ENCODE peak calls at places on chromosomes 12 and 14, in seven cellular contexts. S is SK-N-SH, V is K562, I is HepG2, F is GM12892, K is GM12878, A is H1. G is an unnamed sample.

GRCh38 chr12:685388-685787 is 22.1 kb upstream of the NINJ2 start:
- DNase-seq in I (no peak), F (no peak), K (peak; percentile 88), S (no peak), V (no peak), A (no peak), G (no peak)

GRCh38 chr14:65433646-65434045 is 21.1 kb downstream of the FUT8 start:
- DNase-seq in S (no peak), A (no peak), K (no peak), V (no peak), I (no peak), F (no peak), G (no peak)

GRCh38 chr12:19946549-19946948 is 421.8 kb upstream of the PDE3A start:
- DNase-seq in I (no peak), A (no peak), S (no peak), K (no peak), F (no peak), V (no peak), G (no peak)

GRCh38 chr12:48977290-48978281 is 536 bp upstream of the WNT1 start:
- DNase-seq in F (peak; percentile 89), S (peak; percentile 91), I (peak; percentile 59), V (peak; percentile 79), A (peak; percentile 88), K (no peak), G (no peak)

GRCh38 chr12:4273651-4274395 is at the start of gene CCND2:
- DNase-seq in F (peak; percentile 75), I (no peak), S (peak; percentile 43), A (peak; percentile 84), K (peak; percentile 69), V (peak; percentile 91), G (peak; percentile 71)

GRCh38 chr12:109523071-109523470 is 45.6 kb downstream of the UBE3B start:
- DNase-seq in A (no peak), S (peak; percentile 82), V (no peak), I (no peak), K (no peak), F (no peak), G (no peak)

GRCh38 chr12:28793767-28794166 is 355.3 kb upstream of the FAR2 start:
- DNase-seq in A (no peak), F (no peak), V (no peak), K (no peak), I (no peak), S (no peak), G (no peak)

GRCh38 chr14:77003960-77004710 is 24.4 kb downstream of the IRF2BPL start:
- DNase-seq in V (no peak), F (no peak), S (no peak), K (no peak), I (no peak), A (peak; percentile 45), G (no peak)

GRCh38 chr14:82075566-82075965 is 541.9 kb upstream of the SEL1L start:
- DNase-seq in I (no peak), F (no peak), V (peak; percentile 11), S (no peak), A (peak; percentile 83), K (no peak), G (no peak)

GRCh38 chr12:119772431-119772830 is 104.5 kb downstream of the PRKAB1 start:
- DNase-seq in S (no peak), A (no peak), F (no peak), K (no peak), I (no peak), V (no peak), G (no peak)

GRCh38 chr14:94561656-94562010 is 391 bp downstream of the SERPINA4 start:
- DNase-seq in S (no peak), K (no peak), I (no peak), A (no peak), V (no peak), F (no peak), G (no peak)

GRCh38 chr14:63432228-63432627 is 110.9 kb downstream of the PPP2R5E start:
- DNase-seq in A (no peak), I (no peak), V (no peak), K (no peak), S (no peak), F (no peak), G (no peak)

GRCh38 chr12:57837779-57838562 is 8.6 kb downstream of the CTDSP2 start:
- DNase-seq in K (no peak), I (no peak), F (no peak), V (peak; percentile 32), A (no peak), S (no peak), G (no peak)

GRCh38 chr12:99553461-99553860 is 94.1 kb upstream of the GARIN6 start:
- DNase-seq in F (no peak), I (no peak), A (no peak), V (no peak), K (no peak), S (no peak), G (no peak)

GRCh38 chr12:127567531-127567930 is 699.4 kb upstream of the TMEM132C start:
- DNase-seq in V (no peak), K (no peak), I (no peak), A (no peak), F (no peak), S (no peak), G (no peak)

GRCh38 chr12:100391856-100392255 is 35.0 kb downstream of the SLC17A8 start:
- DNase-seq in V (peak; percentile 10), A (no peak), F (no peak), S (no peak), K (no peak), I (peak; percentile 18), G (no peak)

GRCh38 chr12:88501976-88502938 is 78.0 kb downstream of the KITLG start:
- DNase-seq in S (no peak), F (no peak), V (no peak), A (no peak), K (no peak), I (no peak), G (no peak)

GRCh38 chr14:72217164-72217563 is 284.9 kb downstream of the RGS6 start:
- DNase-seq in F (no peak), K (no peak), V (no peak), S (no peak), I (no peak), A (no peak), G (no peak)

GRCh38 chr12:109513977-109514376 is 36.5 kb downstream of the UBE3B start:
- DNase-seq in A (no peak), K (no peak), F (no peak), S (no peak), V (no peak), I (no peak), G (no peak)

DNA sequence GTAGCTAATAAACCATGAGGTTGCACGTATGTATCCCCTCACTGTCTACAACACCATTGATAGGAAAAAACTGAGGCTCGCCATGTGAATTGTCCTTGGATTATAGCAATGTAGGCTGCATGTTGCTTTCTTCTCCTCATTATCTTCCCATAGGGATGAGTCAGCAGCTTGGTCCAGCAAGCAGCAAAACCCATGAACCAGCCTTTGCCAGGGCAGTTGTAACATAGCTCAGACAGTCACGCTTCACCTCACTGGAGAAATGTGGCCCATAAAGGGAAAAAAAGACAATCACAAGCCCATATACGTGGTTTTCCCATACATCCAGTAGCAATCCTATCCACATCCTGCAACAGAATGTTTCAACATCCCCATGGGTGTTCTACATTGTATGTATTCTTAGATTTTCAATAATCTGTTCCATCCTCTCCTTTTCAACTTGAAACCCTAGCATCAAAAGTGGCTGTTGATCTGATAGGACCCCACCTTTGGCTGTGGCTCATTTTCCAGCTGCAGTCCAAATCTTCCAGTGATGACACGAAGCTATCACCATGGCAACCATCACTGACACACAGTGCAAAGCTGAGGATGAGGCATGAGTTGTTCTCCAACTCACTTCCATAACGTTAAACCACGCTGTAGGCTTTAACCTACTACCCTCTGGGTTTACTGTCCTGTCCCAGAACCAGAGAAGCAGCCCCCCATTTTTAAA is 34.0 kb downstream of the GRIN2B start:
- DNase-seq in V (no peak), K (no peak), F (no peak), S (no peak), A (no peak), I (no peak), G (no peak)
- TF ChIP-seq TAF1 in V (no peak), K (no peak), F (no peak), S (no peak), A (no peak), I (no peak), G (no peak)

GRCh38 chr12:80040075-80040738 is 59.1 kb upstream of the OTOGL start:
- DNase-seq in A (no peak), K (no peak), F (no peak), I (no peak), S (no peak), V (peak; percentile 3), G (no peak)
- TF ChIP-seq TAF1 in A (no peak), K (no peak), F (no peak), I (no peak), S (no peak), V (no peak), G (no peak)

DNA sequence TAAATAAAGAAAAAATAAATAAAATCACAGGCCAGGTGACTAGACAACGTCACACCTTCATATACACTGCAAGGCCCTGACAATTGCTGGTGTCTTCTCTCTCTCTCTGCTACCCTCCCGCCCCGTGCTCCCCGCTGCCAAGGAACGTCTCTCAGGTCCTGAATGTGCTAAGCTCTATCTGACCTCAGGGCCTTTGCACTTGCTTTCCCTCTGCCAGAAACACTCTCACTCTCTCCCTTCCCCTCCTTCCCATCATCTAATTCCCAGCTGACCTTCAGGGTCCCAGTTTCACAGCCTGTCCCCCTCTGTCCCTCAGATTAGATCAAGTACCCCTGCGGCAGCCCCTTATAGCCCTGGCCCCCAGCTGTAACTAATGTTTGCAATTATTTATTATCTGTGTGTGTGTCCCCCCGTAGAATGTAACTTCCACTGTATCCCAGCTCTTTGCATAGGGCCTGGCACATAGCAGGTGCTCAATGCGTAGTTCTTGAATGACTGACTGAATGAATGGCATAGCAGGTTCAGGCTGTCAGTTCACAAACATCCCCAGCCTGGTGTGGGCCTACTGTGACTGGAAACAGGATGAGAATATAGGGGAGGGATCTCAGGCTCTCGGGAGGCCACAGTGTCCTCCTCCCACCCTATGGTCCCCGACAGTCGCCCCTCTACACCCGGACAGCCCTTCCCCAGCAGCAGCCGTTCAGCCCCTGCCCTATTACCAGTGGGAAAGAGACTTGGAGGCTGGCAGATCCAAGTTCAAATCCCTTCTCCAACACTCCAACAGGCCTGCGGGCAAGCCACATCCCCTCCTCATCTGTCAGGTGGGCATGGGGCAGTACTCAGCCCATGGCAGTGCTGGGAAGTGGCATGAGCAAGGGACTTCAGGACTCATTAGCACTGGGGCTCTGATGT is 6.6 kb downstream of the BEGAIN start:
- DNase-seq in S (peak; percentile 7), I (no peak), K (no peak), A (no peak), F (no peak), V (no peak), G (no peak)
- TF ChIP-seq TAF1 in S (no peak), I (no peak), K (no peak), A (no peak), F (no peak), V (no peak), G (no peak)

GRCh38 chr12:51390457-51391046 is 654 bp downstream of the GALNT6 start:
- DNase-seq in I (no peak), V (no peak), A (no peak), F (no peak), S (no peak), K (no peak), G (no peak)

GRCh38 chr12:51389302-51389999 is 1.8 kb downstream of the GALNT6 start:
- DNase-seq in A (no peak), I (no peak), S (no peak), V (peak; percentile 93), F (no peak), K (no peak), G (no peak)

GRCh38 chr12:51392556-51393237 is 1.5 kb upstream of the GALNT6 start:
- DNase-seq in V (no peak), S (no peak), A (peak; percentile 54), F (peak; percentile 52), I (no peak), K (no peak), G (no peak)

GRCh38 chr12:51388826-51389225 is 2.4 kb downstream of the GALNT6 start:
- DNase-seq in F (no peak), V (no peak), I (no peak), S (no peak), K (no peak), A (no peak), G (no peak)

GRCh38 chr12:51391047-51391837 is at the start of gene GALNT6:
- DNase-seq in A (peak; percentile 92), F (peak; percentile 77), S (peak; percentile 76), V (peak; percentile 70), I (no peak), K (no peak), G (peak; percentile 64)
- TF ChIP-seq TAF1 in A (peak; percentile 56), F (no peak), S (no peak), V (no peak), I (no peak), K (no peak), G (no peak)

G was measured in GM12891.